ENCODE peak calls at places on chromosomes 5 and 9, in four cellular contexts. V is transverse colon; G is CD4-positive, alpha-beta T cell; J is IMR-90. N is an unnamed sample.

GRCh38 chr9:126043691-126044090 is 282.9 kb upstream of the MVB12B start:
- DNase-seq in J (no peak), G (no peak), V (no peak), N (no peak)

GRCh38 chr5:177399903-177400868 is at the start of gene PFN3:
- DNase-seq in J (peak; percentile 27), V (peak; percentile 78), G (no peak), N (no peak)

GRCh38 chr5:126965061-126965475 is 65.3 kb downstream of the MARCHF3 start:
- DNase-seq in V (no peak), G (no peak), J (peak; percentile 97), N (no peak)

GRCh38 chr5:134566741-134567221 is 41.3 kb downstream of the JADE2 start:
- DNase-seq in V (no peak), J (no peak), G (no peak), N (no peak)

GRCh38 chr9:95854386-95855015 is 21.0 kb upstream of the ERCC6L2 start:
- DNase-seq in G (no peak), J (peak; percentile 82), V (no peak), N (no peak)

GRCh38 chr9:85158512-85158911 is 489.0 kb downstream of the NTRK2 start:
- DNase-seq in J (no peak), V (no peak), G (no peak), N (no peak)

GRCh38 chr5:109411627-109412026 is 1.9 kb upstream of the PJA2 start:
- DNase-seq in G (no peak), V (no peak), J (peak; percentile 97), N (no peak)

GRCh38 chr5:17714186-17714585 is 79.9 kb downstream of the TAF11L14 start:
- DNase-seq in G (no peak), V (no peak), J (no peak), N (no peak)

GRCh38 chr5:86679529-86679928 is 61.8 kb downstream of the COX7C start:
- DNase-seq in J (peak; percentile 87), G (no peak), V (no peak), N (peak; percentile 48)

GRCh38 chr9:33446507-33447403 is 638 bp downstream of the AQP3 start:
- DNase-seq in J (peak; percentile 72), G (peak; percentile 71), V (peak; percentile 56), N (no peak)

GRCh38 chr5:57778528-57779175 is 296.0 kb upstream of the ACTBL2 start:
- DNase-seq in G (no peak), J (peak; percentile 60), V (no peak), N (no peak)

GRCh38 chr9:91799113-91799735 is 150.8 kb downstream of the ROR2 start:
- DNase-seq in J (no peak), G (no peak), V (no peak), N (no peak)

GRCh38 chr5:161332343-161332742 is 214.2 kb downstream of the GABRB2 start:
- DNase-seq in V (no peak), J (no peak), G (no peak), N (no peak)

GRCh38 chr5:109191153-109191558 is 218.6 kb downstream of the PJA2 start:
- DNase-seq in J (peak; percentile 64), G (no peak), V (peak; percentile 16), N (peak; percentile 23)

GRCh38 chr9:92189782-92190535 is 74.7 kb upstream of the SPTLC1 start:
- DNase-seq in J (no peak), G (no peak), V (no peak), N (no peak)

GRCh38 chr5:96835727-96836126 is 28.0 kb upstream of the ERAP1 start:
- DNase-seq in J (no peak), G (no peak), V (no peak), N (no peak)

GRCh38 chr9:37369671-37370070 is 52.8 kb upstream of the GRHPR start:
- DNase-seq in V (no peak), J (no peak), G (no peak), N (no peak)

GRCh38 chr5:31362931-31363568 is 168.8 kb downstream of the DROSHA start:
- DNase-seq in J (peak; percentile 76), V (no peak), G (no peak), N (no peak)

GRCh38 chr5:6567068-6567467 is 65.8 kb downstream of the NSUN2 start:
- DNase-seq in J (no peak), V (no peak), G (no peak), N (no peak)

GRCh38 chr5:173645437-173645807 is 29.0 kb upstream of the BOD1 start:
- DNase-seq in V (no peak), J (peak; percentile 38), G (no peak), N (no peak)

GRCh38 chr5:142697846-142698245 is 12.0 kb upstream of the FGF1 start:
- DNase-seq in J (peak; percentile 51), V (no peak), G (no peak), N (peak; percentile 84)

GRCh38 chr5:30605693-30606268 is 587.7 kb upstream of the CDH6 start:
- DNase-seq in V (no peak), G (no peak), J (no peak), N (no peak)

GRCh38 chr5:42617411-42617810 is 139.2 kb upstream of the CCDC152 start:
- DNase-seq in G (no peak), V (no peak), J (no peak), N (no peak)

GRCh38 chr9:134918646-134919045 is 934 bp upstream of the FCN1 start:
- DNase-seq in V (no peak), J (no peak), G (no peak), N (peak; percentile 7)

GRCh38 chr5:74693176-74693575 is 8.1 kb downstream of the HEXB start:
- DNase-seq in J (peak; percentile 34), V (no peak), G (no peak), N (no peak)

GRCh38 chr9:18982246-18982589 is 50.8 kb downstream of the SAXO1 start:
- DNase-seq in G (no peak), V (no peak), J (no peak), N (no peak)

DNA sequence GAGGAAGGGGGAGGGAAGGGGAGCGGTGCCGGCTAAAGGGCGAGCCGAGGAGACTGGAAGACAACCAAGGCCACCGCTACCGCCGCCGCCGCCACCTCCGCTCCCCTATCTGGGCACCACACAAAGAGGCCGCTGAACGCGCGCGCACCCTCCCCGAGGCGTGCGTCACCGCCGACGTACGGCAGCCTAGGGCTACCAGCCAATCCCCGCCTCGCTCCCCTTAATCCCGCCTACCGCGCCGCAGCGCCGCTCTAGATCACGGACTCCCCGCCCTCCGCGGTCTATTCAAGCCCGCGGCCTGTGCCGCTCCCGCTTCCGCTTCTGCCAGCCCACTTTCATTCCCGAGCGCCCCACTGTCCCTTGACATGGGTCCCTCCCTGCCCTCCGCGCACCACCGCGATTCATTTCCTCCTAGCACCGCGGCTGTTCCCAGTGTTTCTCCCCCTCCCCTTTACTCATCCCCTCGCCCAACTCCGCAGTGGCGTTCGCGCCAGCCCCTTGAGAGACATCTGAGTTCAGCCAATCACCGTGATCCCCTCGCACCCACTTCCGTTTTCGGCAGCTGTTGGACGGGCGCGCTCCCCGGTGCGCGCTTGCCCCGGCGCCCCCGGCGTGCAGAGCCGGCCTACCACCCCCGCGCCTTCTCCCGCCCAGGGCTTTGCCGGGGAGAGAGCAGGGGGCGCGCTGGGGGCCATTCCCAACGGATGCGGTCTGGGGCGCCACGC is at the start of gene HNRNPA0:
- DNase-seq in V (peak; percentile 98), J (peak; percentile 97), G (peak; percentile 97), N (peak; percentile 95)
- TF ChIP-seq CTCF in V (no peak), J (peak; percentile 1), G (no peak), N (no peak)

DNA sequence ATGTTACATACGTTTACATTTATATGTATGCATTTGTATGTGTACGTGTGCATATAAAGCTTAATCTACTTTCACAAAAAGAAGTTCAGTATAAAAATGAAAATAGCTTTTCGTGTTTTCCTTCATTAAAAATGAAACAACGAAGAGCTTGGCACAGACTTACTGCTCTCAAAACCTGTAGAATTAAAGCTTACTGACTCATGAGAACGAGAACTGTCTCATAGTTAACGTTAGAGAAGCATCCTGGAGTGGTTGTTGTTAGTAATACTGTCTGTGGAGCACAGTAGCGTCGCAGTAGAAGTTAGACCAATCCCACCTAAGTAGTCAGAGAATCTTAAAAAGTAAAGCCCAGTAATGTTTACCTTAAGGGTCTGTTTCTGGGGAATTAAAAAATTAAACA is 1.3 kb downstream of the MAT2B start:
- DNase-seq in V (no peak), J (peak; percentile 67), G (peak; percentile 8), N (no peak)
- H3K27ac ChIP-seq in V (peak overlapping the region; percentile 99), J (no peak overlapping the region), G (peak overlapping the region; percentile 92), N (peak overlapping the region; percentile 95)

GRCh38 chr5:77630246-77631165 is 8.0 kb downstream of the OTP start:
- DNase-seq in J (no peak), V (peak; percentile 64), G (no peak), N (no peak)
- H3K27me3 ChIP-seq in J (peaks cover 77% of the 10 kb centered on the region), V (peaks cover 100% of the 10 kb centered on the region), G (peaks cover 89% of the 10 kb centered on the region), N (peaks cover 86% of the 10 kb centered on the region)

DNA sequence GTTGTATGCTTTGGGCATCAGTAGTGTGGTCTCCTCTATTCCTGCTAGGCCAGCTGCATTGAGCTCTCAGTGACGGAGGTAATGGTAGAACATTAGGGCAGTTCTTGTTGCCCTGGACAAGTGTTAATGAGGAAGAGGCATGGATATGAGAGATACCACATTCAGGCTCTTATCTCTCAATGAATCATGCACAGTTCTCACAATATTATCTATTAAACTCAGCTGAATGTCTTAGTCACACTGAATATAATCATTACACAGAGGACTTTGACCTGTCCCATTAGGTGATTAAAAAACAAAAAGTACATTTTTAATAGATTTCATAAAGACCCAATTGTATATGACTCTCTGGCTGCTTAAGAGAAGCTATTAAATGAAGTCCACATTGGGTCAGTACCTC is 76.6 kb upstream of the SSBP2 start:
- DNase-seq in J (no peak), G (no peak), V (no peak), N (no peak)
- TF ChIP-seq CTCF in J (no peak), G (no peak), V (no peak), N (no peak)

GRCh38 chr5:34621280-34622045 is 34.7 kb upstream of the RAI14 start:
- DNase-seq in J (peak; percentile 61), V (no peak), G (no peak), N (no peak)
- H3K27ac ChIP-seq in J (peak overlapping the region; percentile 54), V (no peak overlapping the region), G (no peak overlapping the region), N (peak overlapping the region; percentile 6)

DNA sequence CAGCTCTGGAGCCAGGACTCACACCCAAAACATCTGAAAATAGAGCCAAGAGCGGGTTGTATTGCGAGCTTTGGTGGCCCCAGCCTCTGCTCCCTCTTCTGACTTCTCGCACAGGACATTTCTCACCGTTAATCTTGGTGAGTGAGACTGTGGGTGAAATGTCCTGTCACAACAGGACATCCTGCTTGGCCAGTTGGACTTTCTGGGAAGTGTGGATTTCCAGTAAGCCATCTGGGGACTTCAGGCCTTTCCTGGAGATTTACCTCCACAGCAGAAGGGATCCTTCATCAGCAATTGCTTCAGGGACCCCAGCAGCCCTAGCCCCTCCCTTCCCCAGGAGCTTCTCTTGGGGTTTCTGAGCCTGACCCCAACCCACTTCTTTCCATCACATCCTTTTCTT is 50.5 kb upstream of the GADD45G start:
- DNase-seq in J (no peak), G (no peak), V (no peak), N (no peak)
- H3K27me3 ChIP-seq in J (peaks cover 7% of the 10 kb centered on the region), G (no peaks in the 10 kb centered on the region), V (no peaks in the 10 kb centered on the region), N (peaks cover 24% of the 10 kb centered on the region)

DNA sequence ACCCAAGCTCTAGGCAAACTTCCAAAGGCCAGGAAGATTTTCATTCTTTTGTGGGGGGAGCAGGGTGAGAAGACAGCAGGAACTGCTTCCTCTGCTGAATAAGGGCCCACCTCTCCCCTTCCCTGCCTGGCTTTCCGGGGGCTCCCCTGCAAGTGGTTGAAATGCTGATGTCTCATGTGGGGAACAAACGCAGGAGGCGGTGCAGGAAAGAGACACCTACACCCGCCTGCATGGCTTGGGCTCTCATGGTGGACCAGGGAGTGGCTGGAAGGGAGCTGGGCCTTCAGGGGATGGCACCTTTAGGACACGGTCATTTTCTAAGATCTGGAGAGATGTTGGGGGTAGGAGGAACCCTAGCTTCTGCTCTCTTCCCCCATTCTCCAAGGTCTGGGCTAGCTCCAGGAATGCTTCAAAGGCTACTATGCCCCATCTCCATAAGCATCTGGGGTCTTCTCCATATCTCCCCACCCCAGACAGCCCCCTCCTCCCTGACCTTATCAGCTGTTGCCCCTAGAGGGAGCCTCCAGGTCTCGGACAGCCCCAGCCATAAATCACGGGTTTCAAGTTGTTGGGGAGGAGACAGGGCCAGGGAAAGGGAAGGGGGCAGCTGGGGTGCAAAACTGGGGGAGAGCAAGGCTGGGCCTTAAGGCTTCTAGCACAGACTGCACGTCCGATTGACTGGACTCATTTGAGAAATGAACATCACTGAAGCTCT is 76.6 kb downstream of the PSD2 start:
- DNase-seq in G (no peak), V (no peak), J (no peak), N (no peak)
- TF ChIP-seq CTCF in G (no peak), V (no peak), J (no peak), N (no peak)

N was measured in tibial artery.